ENCODE peak calls at places on chromosomes 5 and 9, in seven cellular contexts. One of them, this sample, is unnamed. For H3K4me1, the result is how much of the 10 kb centered on the place peaks cover.

GRCh38 chr9:127803507-127804352 is 1.0 kb downstream of the FPGS start:
- DNase-seq in gastrocnemius medialis: peak
- DNase-seq in tibial artery: peak
- DNase-seq in A673: peak
- DNase-seq in kidney: peak
- DNase-seq in prostate gland: no peak
- DNase-seq in uterus: no peak
- DNase-seq in this sample: no peak

GRCh38 chr5:91179018-91179417 is 204.1 kb downstream of the ARRDC3 start:
- DNase-seq in gastrocnemius medialis: no peak
- DNase-seq in tibial artery: no peak
- DNase-seq in A673: no peak
- DNase-seq in kidney: no peak
- DNase-seq in prostate gland: no peak
- DNase-seq in uterus: no peak
- DNase-seq in this sample: no peak

GRCh38 chr5:131382407-131383395 is 118.8 kb downstream of the CDC42SE2 start:
- DNase-seq in gastrocnemius medialis: no peak
- DNase-seq in tibial artery: no peak
- DNase-seq in A673: peak
- DNase-seq in kidney: no peak
- DNase-seq in prostate gland: no peak
- DNase-seq in uterus: no peak
- DNase-seq in this sample: peak

GRCh38 chr9:19782005-19782404 is 6.8 kb downstream of the SLC24A2 start:
- DNase-seq in gastrocnemius medialis: no peak
- DNase-seq in tibial artery: no peak
- DNase-seq in A673: peak
- DNase-seq in kidney: no peak
- DNase-seq in prostate gland: no peak
- DNase-seq in uterus: no peak
- DNase-seq in this sample: no peak

GRCh38 chr9:4581031-4581760 is 80.9 kb upstream of the PLPP6 start:
- DNase-seq in gastrocnemius medialis: no peak
- DNase-seq in tibial artery: no peak
- DNase-seq in A673: no peak
- DNase-seq in kidney: no peak
- DNase-seq in prostate gland: no peak
- DNase-seq in uterus: no peak
- DNase-seq in this sample: no peak

GRCh38 chr5:10246761-10247160 is 2.9 kb downstream of the ATPSCKMT start:
- DNase-seq in gastrocnemius medialis: no peak
- DNase-seq in tibial artery: no peak
- DNase-seq in A673: no peak
- DNase-seq in kidney: no peak
- DNase-seq in prostate gland: no peak
- DNase-seq in uterus: no peak
- DNase-seq in this sample: no peak

GRCh38 chr9:138051586-138052321 is 174.2 kb downstream of the CACNA1B start:
- DNase-seq in gastrocnemius medialis: no peak
- DNase-seq in tibial artery: peak
- DNase-seq in A673: no peak
- DNase-seq in kidney: peak
- DNase-seq in prostate gland: no peak
- DNase-seq in uterus: no peak
- DNase-seq in this sample: no peak

GRCh38 chr5:130286971-130287370 is 382.7 kb downstream of the CHSY3 start:
- DNase-seq in gastrocnemius medialis: no peak
- DNase-seq in tibial artery: no peak
- DNase-seq in A673: no peak
- DNase-seq in kidney: no peak
- DNase-seq in prostate gland: no peak
- DNase-seq in uterus: no peak
- DNase-seq in this sample: no peak

GRCh38 chr5:147949711-147950573 is 43.6 kb upstream of the C5orf46 start:
- DNase-seq in gastrocnemius medialis: no peak
- DNase-seq in tibial artery: no peak
- DNase-seq in A673: peak
- DNase-seq in kidney: no peak
- DNase-seq in prostate gland: no peak
- DNase-seq in uterus: no peak
- DNase-seq in this sample: no peak

GRCh38 chr5:122102825-122103224 is 24.8 kb upstream of the LOX start:
- DNase-seq in gastrocnemius medialis: no peak
- DNase-seq in tibial artery: no peak
- DNase-seq in A673: peak
- DNase-seq in kidney: no peak
- DNase-seq in prostate gland: no peak
- DNase-seq in uterus: no peak
- DNase-seq in this sample: no peak

GRCh38 chr5:149153751-149154610 is 12.7 kb downstream of the ABLIM3 start:
- DNase-seq in gastrocnemius medialis: peak
- DNase-seq in tibial artery: peak
- DNase-seq in A673: no peak
- DNase-seq in kidney: no peak
- DNase-seq in prostate gland: no peak
- DNase-seq in uterus: no peak
- DNase-seq in this sample: no peak

GRCh38 chr5:16773990-16774389 is 157.2 kb upstream of the RETREG1 start:
- DNase-seq in gastrocnemius medialis: no peak
- DNase-seq in tibial artery: no peak
- DNase-seq in A673: peak
- DNase-seq in kidney: no peak
- DNase-seq in prostate gland: no peak
- DNase-seq in uterus: no peak
- DNase-seq in this sample: no peak

GRCh38 chr9:95736891-95737522 is 138.5 kb upstream of the ERCC6L2 start:
- DNase-seq in gastrocnemius medialis: no peak
- DNase-seq in tibial artery: no peak
- DNase-seq in A673: peak
- DNase-seq in kidney: no peak
- DNase-seq in prostate gland: no peak
- DNase-seq in uterus: no peak
- DNase-seq in this sample: no peak

GRCh38 chr5:179171816-179172745 is 111.9 kb downstream of the ZNF354C start:
- DNase-seq in gastrocnemius medialis: no peak
- DNase-seq in tibial artery: no peak
- DNase-seq in A673: no peak
- DNase-seq in kidney: peak
- DNase-seq in prostate gland: no peak
- DNase-seq in uterus: no peak
- DNase-seq in this sample: no peak

GRCh38 chr9:8447618-8448017 is 648.0 kb upstream of the DMAC1 start:
- DNase-seq in gastrocnemius medialis: no peak
- DNase-seq in tibial artery: no peak
- DNase-seq in A673: no peak
- DNase-seq in kidney: no peak
- DNase-seq in prostate gland: no peak
- DNase-seq in uterus: no peak
- DNase-seq in this sample: no peak

GRCh38 chr9:110847661-110848060 is 179.1 kb downstream of the MUSK start:
- DNase-seq in gastrocnemius medialis: no peak
- DNase-seq in tibial artery: no peak
- DNase-seq in A673: no peak
- DNase-seq in kidney: no peak
- DNase-seq in prostate gland: no peak
- DNase-seq in uterus: no peak
- DNase-seq in this sample: no peak

GRCh38 chr5:2178528-2178927 is 295.8 kb upstream of the IRX4 start:
- DNase-seq in gastrocnemius medialis: no peak
- DNase-seq in tibial artery: peak
- DNase-seq in A673: no peak
- DNase-seq in kidney: no peak
- DNase-seq in prostate gland: no peak
- DNase-seq in uterus: no peak
- DNase-seq in this sample: no peak

GRCh38 chr5:144187699-144188294 is 17.1 kb downstream of the KCTD16 start:
- DNase-seq in gastrocnemius medialis: no peak
- DNase-seq in tibial artery: no peak
- DNase-seq in A673: peak
- DNase-seq in kidney: peak
- DNase-seq in prostate gland: peak
- DNase-seq in uterus: no peak
- DNase-seq in this sample: peak

GRCh38 chr9:23663536-23663935 is 162.5 kb downstream of the ELAVL2 start:
- DNase-seq in gastrocnemius medialis: no peak
- DNase-seq in tibial artery: no peak
- DNase-seq in A673: no peak
- DNase-seq in kidney: no peak
- DNase-seq in prostate gland: peak
- DNase-seq in uterus: no peak
- DNase-seq in this sample: no peak

GRCh38 chr5:42840279-42840678 is 28.6 kb upstream of the SELENOP start:
- DNase-seq in gastrocnemius medialis: peak
- DNase-seq in tibial artery: peak
- DNase-seq in A673: peak
- DNase-seq in kidney: peak
- DNase-seq in prostate gland: peak
- DNase-seq in uterus: peak
- DNase-seq in this sample: no peak

DNA sequence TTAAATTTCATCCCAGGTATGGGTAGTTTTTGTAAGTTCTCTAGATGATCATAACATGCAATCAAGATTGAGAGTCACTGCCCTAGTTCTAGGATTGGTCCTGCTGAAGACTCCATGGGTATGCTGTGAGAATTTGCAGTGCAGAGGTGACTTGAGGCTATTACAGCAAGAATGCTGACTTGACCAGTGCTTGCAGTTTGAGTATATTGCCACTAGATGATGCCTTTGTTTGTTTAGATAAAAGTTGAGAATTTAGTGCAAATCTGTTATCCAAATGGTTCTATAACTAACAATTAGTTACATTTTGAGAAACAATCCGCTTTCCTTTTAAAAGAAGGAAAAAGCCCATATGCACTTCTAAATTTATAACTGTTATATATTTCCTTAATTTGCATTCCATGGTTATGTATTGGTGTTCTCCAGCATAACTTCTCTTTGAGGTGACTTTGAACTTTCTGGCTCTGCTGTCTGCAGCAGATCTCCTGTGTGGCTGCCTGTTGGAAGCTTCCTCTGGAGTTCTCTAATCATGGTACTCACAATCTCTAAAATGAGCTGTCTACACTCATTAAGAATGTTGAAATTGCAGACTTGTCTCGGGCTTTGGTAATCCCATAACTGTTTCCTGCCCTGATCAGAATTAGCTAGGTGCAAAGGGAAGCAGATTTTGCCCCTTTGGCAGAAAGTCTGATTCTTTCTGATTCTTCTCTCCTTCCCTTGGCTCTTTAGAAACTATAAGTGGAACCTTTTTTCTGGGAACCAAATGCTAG is 24.9 kb downstream of the MELK start:
- DNase-seq in gastrocnemius medialis: no peak
- DNase-seq in tibial artery: no peak
- DNase-seq in A673: peak
- DNase-seq in kidney: no peak
- DNase-seq in prostate gland: no peak
- DNase-seq in uterus: no peak
- DNase-seq in this sample: no peak
- TF ChIP-seq CTCF in gastrocnemius medialis: no peak
- TF ChIP-seq CTCF in tibial artery: peak
- TF ChIP-seq CTCF in A673: peak
- TF ChIP-seq CTCF in kidney: peak
- TF ChIP-seq CTCF in prostate gland: peak
- TF ChIP-seq CTCF in uterus: no peak
- TF ChIP-seq CTCF in this sample: peak

DNA sequence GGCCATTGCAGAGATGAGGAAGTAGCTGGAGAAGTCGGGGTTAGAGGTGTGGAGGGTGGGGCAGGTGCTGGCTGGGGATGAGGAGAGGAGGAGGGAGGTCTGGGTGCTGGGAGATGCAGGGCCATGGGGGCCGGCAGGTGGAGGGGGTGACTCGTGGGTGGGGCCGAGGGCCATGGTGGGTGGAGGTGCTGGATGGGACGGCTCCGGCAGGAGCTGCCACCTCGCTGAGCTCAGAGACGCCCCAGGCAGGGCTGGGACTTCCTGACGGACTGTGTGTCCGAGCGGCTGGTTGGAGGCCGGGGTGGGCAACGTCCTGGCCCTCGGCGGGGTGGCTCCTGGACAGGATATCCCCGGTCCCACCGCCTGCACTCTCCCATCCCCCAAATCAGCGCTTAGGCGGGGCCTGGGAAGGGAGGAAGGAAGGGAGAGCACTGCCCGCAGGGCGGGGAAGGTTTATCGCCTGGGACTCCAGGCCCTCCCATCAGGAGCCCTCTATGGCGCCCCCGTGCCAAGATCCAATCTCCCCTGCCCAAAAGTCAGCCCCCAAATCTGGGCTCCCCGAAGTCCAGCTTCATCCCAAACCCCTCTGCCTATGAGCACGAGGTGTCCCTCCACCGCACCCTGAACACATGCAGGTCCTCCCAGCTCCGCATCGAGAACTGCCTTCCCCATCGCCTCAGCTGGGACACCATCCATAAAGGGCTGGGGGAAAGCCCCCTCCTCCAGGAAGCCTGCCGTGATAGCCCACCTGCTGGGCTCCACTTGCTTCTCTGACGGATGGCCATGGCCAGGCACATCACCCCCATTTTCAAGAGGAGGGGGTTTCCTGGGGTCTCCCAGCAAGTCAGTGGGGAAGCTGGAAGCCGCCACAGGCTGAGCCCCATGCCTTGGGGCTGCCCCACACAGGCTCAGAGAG is 58.3 kb upstream of the NOTCH1 start:
- DNase-seq in gastrocnemius medialis: no peak
- DNase-seq in tibial artery: no peak
- DNase-seq in A673: no peak
- DNase-seq in kidney: peak
- DNase-seq in prostate gland: no peak
- DNase-seq in uterus: no peak
- DNase-seq in this sample: no peak
- H3K4me1 ChIP-seq in gastrocnemius medialis: under half
- H3K4me1 ChIP-seq in tibial artery: under half
- H3K4me1 ChIP-seq in A673: under half
- H3K4me1 ChIP-seq in kidney: under half
- H3K4me1 ChIP-seq in prostate gland: under half
- H3K4me1 ChIP-seq in uterus: under half
- H3K4me1 ChIP-seq in this sample: under half

DNA sequence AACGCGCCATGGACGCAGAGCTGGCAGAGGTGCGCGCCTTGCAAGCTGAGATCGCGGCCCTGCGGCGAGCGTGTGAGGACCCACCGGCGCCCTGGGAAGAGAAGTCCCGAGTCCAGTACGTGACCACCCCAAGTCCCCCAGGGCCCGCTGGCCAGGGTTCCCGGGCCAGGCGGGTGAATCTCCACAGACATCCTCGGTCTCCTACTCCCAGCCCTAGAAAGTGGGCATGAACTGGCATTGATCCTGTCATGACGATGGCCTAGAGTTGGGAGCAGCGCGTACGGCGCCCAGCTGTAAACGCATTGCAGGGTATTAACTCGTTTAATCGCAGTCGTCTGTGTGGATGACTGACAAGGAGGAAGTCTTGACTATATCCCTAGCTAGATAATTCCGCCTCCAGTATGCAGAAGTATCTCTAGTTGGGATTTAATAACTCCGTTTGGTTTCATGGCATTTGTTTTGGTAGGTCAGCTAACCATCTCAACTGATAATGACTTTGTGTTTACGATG is 293 bp downstream of the CENPP start:
- DNase-seq in gastrocnemius medialis: no peak
- DNase-seq in tibial artery: no peak
- DNase-seq in A673: peak
- DNase-seq in kidney: peak
- DNase-seq in prostate gland: no peak
- DNase-seq in uterus: no peak
- DNase-seq in this sample: no peak
- H3K27ac ChIP-seq in gastrocnemius medialis: peak
- H3K27ac ChIP-seq in tibial artery: peak
- H3K27ac ChIP-seq in A673: peak
- H3K27ac ChIP-seq in kidney: peak
- H3K27ac ChIP-seq in prostate gland: peak
- H3K27ac ChIP-seq in uterus: peak
- H3K27ac ChIP-seq in this sample: peak

GRCh38 chr5:111223790-111224560 is at the start of gene CAMK4:
- DNase-seq in gastrocnemius medialis: no peak
- DNase-seq in tibial artery: peak
- DNase-seq in A673: peak
- DNase-seq in kidney: peak
- DNase-seq in prostate gland: peak
- DNase-seq in uterus: peak
- DNase-seq in this sample: peak
- TF ChIP-seq CTCF in gastrocnemius medialis: no peak
- TF ChIP-seq CTCF in tibial artery: no peak
- TF ChIP-seq CTCF in A673: no peak
- TF ChIP-seq CTCF in kidney: no peak
- TF ChIP-seq CTCF in prostate gland: no peak
- TF ChIP-seq CTCF in uterus: no peak
- TF ChIP-seq CTCF in this sample: peak

This sample was measured in CD8-positive, alpha-beta T cell.